ENCODE peak calls at places on chromosomes 2 and 18, in five cellular contexts. B is brain microvascular endothelial cell, L is heart right ventricle, V is kidney, A is transverse colon. F is an unnamed sample.

GRCh38 chr2:7007846-7008741 is 90.9 kb downstream of the RNF144A start:
- DNase-seq in B (peak), A (peak), L (peak), V (peak), F (peak)

GRCh38 chr18:77130229-77131099 is 2.1 kb downstream of the MBP start:
- DNase-seq in A (no peak), V (no peak), L (no peak), B (no peak), F (no peak)

GRCh38 chr2:28233070-28233718 is 159.5 kb upstream of the FOSL2 start:
- DNase-seq in V (no peak), B (no peak), L (no peak), A (no peak), F (no peak)

GRCh38 chr2:31322376-31322775 is 88.4 kb downstream of the EHD3 start:
- DNase-seq in V (no peak), A (no peak), B (no peak), L (peak), F (no peak)

GRCh38 chr2:51237626-51238271 is 205.8 kb upstream of the NRXN1 start:
- DNase-seq in V (no peak), B (no peak), A (no peak), L (no peak), F (no peak)

GRCh38 chr2:437772-438393 is 150.0 kb upstream of the ALKAL2 start:
- DNase-seq in A (peak), L (no peak), B (no peak), V (peak), F (no peak)

GRCh38 chr2:27050281-27050995 is 1.0 kb upstream of the AGBL5 start:
- DNase-seq in A (peak), L (peak), B (peak), V (peak), F (peak)

GRCh38 chr18:47420130-47420529 is 168.7 kb upstream of the SKOR2 start:
- DNase-seq in L (no peak), B (no peak), A (no peak), V (no peak), F (no peak)

GRCh38 chr2:218711550-218711929 is 905 bp downstream of the TTLL4 start:
- DNase-seq in L (no peak), B (no peak), V (no peak), A (no peak), F (no peak)

GRCh38 chr2:16948710-16949109 is 283.1 kb upstream of the CYRIA start:
- DNase-seq in B (no peak), L (no peak), V (no peak), A (no peak), F (no peak)

GRCh38 chr2:33583194-33583938 is 15.7 kb downstream of the FAM98A start:
- DNase-seq in A (no peak), V (no peak), L (peak), B (peak), F (no peak)

GRCh38 chr2:2057125-2057721 is 273.9 kb downstream of the MYT1L start:
- DNase-seq in B (peak), L (peak), A (peak), V (peak), F (no peak)

GRCh38 chr18:71322201-71322600 is 1033.4 kb downstream of the SOCS6 start:
- DNase-seq in L (no peak), B (no peak), V (no peak), A (no peak), F (no peak)

GRCh38 chr2:201235865-201236811 is 24.2 kb upstream of the CASP8 start:
- DNase-seq in V (no peak), B (peak), A (peak), L (peak), F (no peak)

GRCh38 chr18:23538040-23538439 is 34.7 kb downstream of the RMC1 start:
- DNase-seq in L (no peak), A (no peak), B (no peak), V (no peak), F (no peak)

GRCh38 chr2:185859506-185859905 is 120.9 kb downstream of the FSIP2 start:
- DNase-seq in A (no peak), V (no peak), L (no peak), B (no peak), F (no peak)

GRCh38 chr2:27606611-27607010 is 22.2 kb downstream of the CCDC121 start:
- DNase-seq in V (no peak), B (peak), A (no peak), L (no peak), F (no peak)

GRCh38 chr2:133039531-133039930 is 369.5 kb upstream of the LYPD1 start:
- DNase-seq in B (no peak), L (no peak), A (no peak), V (no peak), F (no peak)

GRCh38 chr2:201130524-201131186 is 14.7 kb downstream of the CFLAR start:
- DNase-seq in L (peak), A (no peak), V (no peak), B (peak), F (no peak)

GRCh38 chr18:72541871-72542690 is 2.1 kb downstream of the CBLN2 start:
- DNase-seq in A (no peak), V (no peak), B (no peak), L (no peak), F (no peak)

GRCh38 chr2:61707984-61708852 is 145.6 kb downstream of the FAM161A start:
- DNase-seq in V (no peak), B (peak), A (no peak), L (no peak), F (no peak)

GRCh38 chr2:62565309-62565908 is 59.4 kb upstream of the TMEM17 start:
- DNase-seq in B (no peak), L (no peak), A (no peak), V (no peak), F (no peak)

GRCh38 chr2:146278881-146279280 is 1565.9 kb upstream of the ACVR2A start:
- DNase-seq in V (no peak), B (no peak), L (no peak), A (no peak), F (no peak)

GRCh38 chr2:197952540-197953202 is 148.3 kb downstream of the PLCL1 start:
- DNase-seq in B (peak), A (no peak), L (no peak), V (no peak), F (no peak)

GRCh38 chr2:63796376-63796775 is 45.3 kb upstream of the UGP2 start:
- DNase-seq in L (no peak), B (no peak), A (no peak), V (no peak), F (no peak)

GRCh38 chr2:124025896-124026295 is 809 bp downstream of the CNTNAP5 start:
- DNase-seq in B (no peak), V (no peak), L (no peak), A (no peak), F (no peak)

GRCh38 chr2:23556929-23557328 is 171.9 kb downstream of the KLHL29 start:
- DNase-seq in A (no peak), L (no peak), B (no peak), V (no peak), F (no peak)

GRCh38 chr2:72011791-72012190 is 135.9 kb downstream of the CYP26B1 start:
- DNase-seq in B (no peak), L (no peak), V (no peak), A (no peak), F (no peak)

GRCh38 chr2:151063271-151063670 is 198.4 kb downstream of the RBM43 start:
- DNase-seq in A (no peak), V (no peak), B (peak), L (no peak), F (no peak)

GRCh38 chr18:11149441-11150270 is at the start of gene PIEZO2:
- DNase-seq in A (peak), L (peak), B (peak), V (peak), F (peak)

GRCh38 chr18:30016179-30016578 is 1026.4 kb downstream of the DSC3 start:
- DNase-seq in V (no peak), A (no peak), B (no peak), L (no peak), F (no peak)

GRCh38 chr2:67260348-67261277 is 136.5 kb upstream of the ETAA1 start:
- DNase-seq in B (peak), V (peak), L (peak), A (peak), F (no peak)

GRCh38 chr2:216551669-216552068 is 53.0 kb downstream of the RPL37A start:
- DNase-seq in A (peak), L (no peak), B (no peak), V (no peak), F (no peak)

GRCh38 chr2:216553841-216554240 is 55.2 kb downstream of the RPL37A start:
- DNase-seq in A (no peak), V (no peak), L (no peak), B (no peak), F (no peak)

GRCh38 chr2:216554286-216554685 is 55.6 kb downstream of the RPL37A start:
- DNase-seq in V (no peak), B (no peak), L (no peak), A (no peak), F (no peak)

GRCh38 chr2:216554755-216555154 is 56.1 kb downstream of the RPL37A start:
- DNase-seq in V (no peak), A (no peak), L (no peak), B (no peak), F (no peak)

GRCh38 chr2:216553093-216553478 is 54.4 kb downstream of the RPL37A start:
- DNase-seq in A (no peak), L (no peak), B (peak), V (no peak), F (no peak)
- H3K27ac ChIP-seq in A (peak), L (no peak), B (peak), V (no peak), F (no peak)

GRCh38 chr2:206232287-206233035 is 42.0 kb upstream of the ZDBF2 start:
- DNase-seq in A (no peak), B (no peak), L (no peak), V (no peak), F (peak)

GRCh38 chr2:206231669-206232286 is 42.7 kb upstream of the ZDBF2 start:
- DNase-seq in L (no peak), A (no peak), V (no peak), B (no peak), F (no peak)

GRCh38 chr2:206229642-206230041 is 44.8 kb upstream of the ZDBF2 start:
- DNase-seq in L (no peak), A (no peak), V (no peak), B (no peak), F (no peak)

GRCh38 chr2:206225435-206226232 is 48.8 kb upstream of the ZDBF2 start:
- DNase-seq in V (no peak), A (no peak), L (no peak), B (no peak), F (no peak)

GRCh38 chr2:206230060-206230890 is 44.2 kb upstream of the ZDBF2 start:
- DNase-seq in V (no peak), A (no peak), L (no peak), B (no peak), F (no peak)
- H3K27ac ChIP-seq in V (no peak), A (no peak), L (no peak), B (no peak), F (peak)

GRCh38 chr2:36677386-36677785 is 19.1 kb upstream of the VIT start:
- DNase-seq in V (no peak), B (no peak), A (no peak), L (no peak), F (no peak)

GRCh38 chr2:36677995-36678605 is 18.4 kb upstream of the VIT start:
- DNase-seq in A (no peak), V (no peak), L (no peak), B (no peak), F (no peak)

GRCh38 chr2:36682562-36682961 is 13.9 kb upstream of the VIT start:
- DNase-seq in A (no peak), V (no peak), L (no peak), B (no peak), F (no peak)

GRCh38 chr2:36678856-36679255 is 17.7 kb upstream of the VIT start:
- DNase-seq in A (no peak), B (no peak), L (no peak), V (no peak), F (no peak)

GRCh38 chr2:36680012-36680411 is 16.5 kb upstream of the VIT start:
- DNase-seq in L (no peak), B (no peak), V (no peak), A (no peak), F (no peak)
- H3K27ac ChIP-seq in L (no peak), B (no peak), V (no peak), A (no peak), F (no peak)

DNA sequence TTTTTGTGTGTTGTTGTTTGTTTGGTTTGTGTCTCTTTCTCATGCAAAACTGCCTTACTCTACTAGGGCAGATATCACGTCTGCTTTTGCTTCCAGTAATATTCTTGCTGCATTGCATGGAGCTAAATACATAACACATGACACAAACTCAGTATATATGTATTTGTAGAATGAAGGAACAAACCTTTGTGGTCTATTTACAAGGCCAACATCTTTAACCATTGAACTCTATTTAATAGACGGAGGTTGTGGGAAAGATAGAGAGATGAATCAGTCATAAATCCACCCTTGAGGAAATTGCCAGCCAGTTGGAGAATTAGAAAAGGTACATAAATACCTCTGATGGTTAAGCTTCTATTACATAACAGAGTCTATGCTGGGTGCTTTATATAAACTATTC is 26.0 kb upstream of the IL1RL1 start:
- DNase-seq in L (no peak), B (no peak), A (no peak), V (no peak), F (no peak)
- H3K27ac ChIP-seq in L (no peak), B (no peak), A (no peak), V (no peak), F (no peak)